ENCODE peak calls at places on chromosomes 6 and 20, in ten cellular contexts. R is iris pigment epithelial cell; N is brain microvascular endothelial cell; C is iPS DF 19.7; J is GM12865; E is occipital lobe; F is H4; T is activated T-cell treated with anti-CD3 and anti-CD28 coated beads, Interleukin-2, amount 50 U/mL, for 4 hours; B is non-pigmented ciliary epithelial cell; X is fibroblast of lung. H is an unnamed sample.

GRCh38 chr6:2132416-2132815 is 113.0 kb downstream of the GMDS start:
- DNase-seq in T (no peak), B (no peak), J (no peak), X (peak; percentile 17), C (no peak), E (no peak), F (no peak), R (peak; percentile 10), N (no peak), H (peak; percentile 45)

GRCh38 chr6:119643866-119644265 is 294.3 kb upstream of the MAN1A1 start:
- DNase-seq in J (no peak), T (no peak), C (no peak), E (no peak), B (no peak), F (no peak), R (no peak), X (peak; percentile 12), N (no peak), H (no peak)

GRCh38 chr20:7113577-7114466 is 346.3 kb downstream of the BMP2 start:
- DNase-seq in B (peak; percentile 3), R (peak; percentile 40), T (no peak), J (peak; percentile 2), C (peak; percentile 45), E (no peak), F (peak; percentile 63), N (peak; percentile 20), X (peak; percentile 6), H (peak; percentile 5)

GRCh38 chr6:57141451-57142177 is 30.5 kb upstream of the BAG2 start:
- DNase-seq in R (no peak), F (no peak), J (no peak), C (no peak), E (no peak), T (no peak), B (no peak), X (no peak), N (no peak), H (no peak)

GRCh38 chr20:23205221-23205620 is 119.1 kb upstream of the CD93 start:
- DNase-seq in F (no peak), N (no peak), J (no peak), T (no peak), R (no peak), E (peak; percentile 33), C (no peak), B (no peak), X (no peak), H (no peak)

GRCh38 chr20:63884506-63885263 is 10.2 kb upstream of the DNAJC5 start:
- DNase-seq in E (no peak), F (no peak), X (no peak), J (no peak), C (no peak), B (no peak), T (no peak), N (no peak), R (no peak), H (no peak)

GRCh38 chr20:6533828-6534388 is 233.6 kb upstream of the BMP2 start:
- DNase-seq in F (peak; percentile 75), R (peak; percentile 98), T (no peak), J (no peak), E (no peak), X (peak; percentile 91), C (no peak), N (peak; percentile 89), B (peak; percentile 91), H (peak; percentile 65)

GRCh38 chr6:76719449-76719848 is 647.0 kb upstream of the IMPG1 start:
- DNase-seq in T (no peak), B (no peak), E (no peak), C (no peak), X (no peak), J (no peak), R (no peak), F (no peak), N (no peak), H (no peak)

GRCh38 chr6:41733707-41734665 is 1.4 kb downstream of the TFEB start:
- DNase-seq in B (no peak), N (peak; percentile 54), R (peak; percentile 82), F (peak; percentile 62), X (peak; percentile 58), T (peak; percentile 54), E (peak; percentile 86), C (peak; percentile 40), J (peak; percentile 94), H (peak; percentile 75)

GRCh38 chr6:31597006-31597405 is 4.2 kb upstream of the NCR3 start:
- DNase-seq in X (peak; percentile 23), F (no peak), J (peak; percentile 77), N (peak; percentile 32), R (no peak), E (no peak), B (no peak), C (no peak), T (peak; percentile 38), H (no peak)

GRCh38 chr6:86686496-86686895 is 250.8 kb upstream of the HTR1E start:
- DNase-seq in F (no peak), X (no peak), E (no peak), J (no peak), R (no peak), C (no peak), T (no peak), B (no peak), N (no peak), H (no peak)

GRCh38 chr20:57217802-57218201 is 48.6 kb downstream of the BMP7 start:
- DNase-seq in N (no peak), F (no peak), X (no peak), E (no peak), R (no peak), C (no peak), T (no peak), B (no peak), J (no peak), H (no peak)

GRCh38 chr6:138044458-138044857 is 62.8 kb downstream of the PERP start:
- DNase-seq in E (no peak), N (no peak), B (no peak), F (no peak), R (peak; percentile 1), T (no peak), J (no peak), X (no peak), C (no peak), H (no peak)

GRCh38 chr6:3885262-3886036 is 36.3 kb downstream of the FAM50B start:
- DNase-seq in F (peak; percentile 31), E (no peak), T (no peak), X (no peak), N (no peak), J (peak; percentile 7), R (no peak), C (no peak), B (no peak), H (no peak)

GRCh38 chr20:17787816-17788215 is 88.0 kb downstream of the BANF2 start:
- DNase-seq in J (no peak), N (no peak), X (no peak), B (no peak), T (no peak), E (no peak), R (no peak), F (no peak), C (no peak), H (no peak)

GRCh38 chr6:170424634-170425126 is 118.1 kb downstream of the FAM120B start:
- DNase-seq in R (no peak), B (no peak), X (no peak), N (no peak), C (no peak), E (no peak), J (no peak), F (no peak), T (no peak), H (no peak)